ENCODE peak calls at places on chromosome 2, in eight cellular contexts. K is hepatocyte, L is fibroblast of villous mesenchyme, F is GM12878, G is neural progenitor cell, B is tibial nerve, Y is HFF-Myc, Q is cardiac muscle cell. M is an unnamed sample.

GRCh38 chr2:178101321-178102079 is 10.7 kb upstream of the RBM45 start:
- DNase-seq in L (peak; percentile 5), K (no peak), F (no peak), Q (no peak), B (no peak), G (no peak), Y (no peak), M (no peak)

GRCh38 chr2:20650412-20650879 is 452 bp downstream of the HS1BP3 start:
- DNase-seq in L (peak; percentile 48), Q (no peak), F (no peak), Y (no peak), B (no peak), G (peak; percentile 78), K (peak; percentile 58), M (peak; percentile 35)

GRCh38 chr2:176455865-176456291 is 186.6 kb downstream of the MTX2 start:
- DNase-seq in L (peak; percentile 76), G (peak; percentile 87), F (no peak), K (peak; percentile 33), Q (peak; percentile 5), Y (peak; percentile 37), B (peak; percentile 21), M (peak; percentile 88)

GRCh38 chr2:165149439-165149838 is 54.4 kb downstream of the SCN3A start:
- DNase-seq in Q (no peak), B (no peak), L (no peak), F (peak; percentile 35), G (no peak), Y (no peak), K (no peak), M (no peak)

GRCh38 chr2:217731805-217732204 is 271.0 kb downstream of the TNS1 start:
- DNase-seq in B (no peak), F (no peak), L (no peak), K (no peak), Q (no peak), G (no peak), Y (no peak), M (no peak)

GRCh38 chr2:64770137-64770780 is 116.5 kb upstream of the SERTAD2 start:
- DNase-seq in F (no peak), Y (no peak), L (no peak), B (no peak), K (no peak), Q (no peak), G (no peak), M (no peak)

GRCh38 chr2:207135340-207135739 is 30.4 kb downstream of the KLF7 start:
- DNase-seq in Y (no peak), Q (no peak), F (no peak), L (peak; percentile 63), B (no peak), K (no peak), G (no peak), M (peak; percentile 66)

GRCh38 chr2:100780203-100781008 is 39.5 kb upstream of the NPAS2 start:
- DNase-seq in G (no peak), Y (no peak), B (no peak), L (no peak), Q (no peak), K (peak; percentile 62), F (no peak), M (peak; percentile 88)

DNA sequence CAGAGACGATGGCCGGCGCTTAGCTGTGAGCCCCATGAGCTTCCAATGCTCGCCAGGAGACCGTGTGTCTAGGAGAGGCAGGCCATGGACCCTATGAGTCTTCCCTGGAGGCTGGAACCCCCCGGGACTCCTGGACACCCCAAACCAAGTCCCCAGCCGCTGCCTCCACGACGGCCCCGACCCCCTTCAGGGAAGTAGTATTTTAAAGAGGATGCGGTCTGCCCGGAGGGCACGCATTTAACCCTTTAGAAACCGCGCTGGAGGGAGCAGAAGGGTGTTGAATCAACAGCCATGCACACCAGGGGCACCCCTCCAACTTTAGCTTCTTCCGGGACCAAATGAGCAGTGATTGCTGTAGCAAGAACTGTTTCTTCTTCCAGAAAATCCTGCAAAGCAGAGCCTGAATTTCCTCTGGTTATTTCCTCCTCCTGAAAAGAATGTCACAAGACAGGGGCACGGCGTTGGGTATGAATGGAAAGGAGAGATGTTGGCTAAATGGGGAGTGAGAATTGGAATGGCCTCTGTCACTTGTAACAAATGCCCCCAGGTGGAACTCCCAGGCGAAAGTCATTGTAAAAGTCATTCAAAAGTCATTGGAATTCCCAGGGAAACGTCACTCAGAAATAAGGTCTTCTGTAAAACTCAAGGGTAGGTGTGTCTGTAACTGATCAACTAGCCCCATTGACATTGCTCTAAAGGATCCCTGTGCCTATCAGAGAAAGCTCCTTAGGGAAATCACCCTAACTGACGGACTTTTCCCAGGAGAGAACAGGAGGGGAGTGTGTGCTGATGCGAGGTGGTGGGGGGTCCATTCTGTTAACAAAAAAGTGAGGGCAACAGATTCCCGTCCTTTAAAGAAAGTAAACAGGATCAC is 5.8 kb upstream of the GBX2 start:
- DNase-seq in F (no peak), G (peak; percentile 9), Y (no peak), L (no peak), B (no peak), K (no peak), Q (no peak), M (no peak)
- H3K4me3 ChIP-seq in F (no peak overlapping the region), G (no peak overlapping the region), Y (no peak overlapping the region), L (no peak overlapping the region), B (no peak overlapping the region), K (no peak overlapping the region), Q (no peak overlapping the region), M (no peak overlapping the region)

GRCh38 chr2:133676392-133677130 is 108.3 kb upstream of the NCKAP5 start:
- DNase-seq in G (no peak), B (no peak), Q (no peak), K (no peak), F (no peak), Y (no peak), L (peak; percentile 23), M (peak; percentile 38)

GRCh38 chr2:133674433-133675331 is 106.4 kb upstream of the NCKAP5 start:
- DNase-seq in K (peak; percentile 54), L (peak; percentile 74), F (no peak), Q (peak; percentile 65), B (peak; percentile 30), G (peak; percentile 54), Y (peak; percentile 7), M (peak; percentile 83)

DNA sequence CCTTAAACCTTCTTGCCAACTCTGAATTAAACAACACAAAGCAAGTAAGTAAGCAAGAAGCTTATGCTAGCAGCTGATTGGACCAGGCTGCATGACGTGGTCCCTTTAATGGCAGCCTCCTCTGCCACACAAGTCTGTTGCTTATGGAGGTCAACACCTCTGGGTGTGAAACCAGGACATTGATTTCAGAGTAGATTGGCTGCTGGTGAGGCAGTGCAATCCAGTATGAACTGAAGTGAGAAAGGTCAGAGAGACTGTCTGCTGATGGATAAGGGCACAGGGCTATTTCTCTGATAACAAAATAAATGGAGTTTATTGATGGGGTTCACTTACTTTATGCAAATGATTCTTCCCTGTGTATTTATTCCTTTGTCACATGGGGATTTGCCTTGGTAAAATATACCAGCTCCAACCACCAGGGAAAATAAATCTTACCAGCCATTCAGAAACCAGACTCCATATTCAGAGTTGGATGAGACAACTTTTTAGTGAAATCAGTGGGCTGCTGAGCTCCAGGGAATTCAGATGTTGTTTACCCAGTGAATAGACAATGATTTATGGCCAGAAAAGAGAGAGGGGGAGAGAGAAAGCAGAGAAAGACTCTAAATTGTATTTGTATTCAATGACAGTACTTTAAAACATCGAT is 112.3 kb upstream of the NCKAP5 start:
- DNase-seq in Y (no peak), L (no peak), Q (peak; percentile 8), K (no peak), G (no peak), B (no peak), F (no peak), M (no peak)
- TF ChIP-seq CTCF in Y (no peak), L (no peak), Q (no peak), K (no peak), G (peak; percentile 12), B (no peak), F (no peak), M (no peak)

GRCh38 chr2:237618449-237618848 is 8.9 kb upstream of the LRRFIP1 start:
- DNase-seq in F (no peak), Q (no peak), K (no peak), B (no peak), G (no peak), Y (no peak), L (peak; percentile 72), M (peak; percentile 89)

GRCh38 chr2:237614151-237614720 is 13.2 kb upstream of the LRRFIP1 start:
- DNase-seq in G (peak; percentile 37), Q (peak; percentile 80), B (no peak), K (peak; percentile 86), L (peak; percentile 70), F (no peak), Y (no peak), M (peak; percentile 77)

GRCh38 chr2:237615631-237616249 is 11.6 kb upstream of the LRRFIP1 start:
- DNase-seq in F (no peak), B (no peak), K (no peak), G (no peak), Q (no peak), L (no peak), Y (no peak), M (no peak)

GRCh38 chr2:237617305-237617982 is 9.9 kb upstream of the LRRFIP1 start:
- DNase-seq in L (no peak), Y (no peak), G (peak; percentile 45), F (no peak), B (no peak), Q (no peak), K (no peak), M (no peak)

DNA sequence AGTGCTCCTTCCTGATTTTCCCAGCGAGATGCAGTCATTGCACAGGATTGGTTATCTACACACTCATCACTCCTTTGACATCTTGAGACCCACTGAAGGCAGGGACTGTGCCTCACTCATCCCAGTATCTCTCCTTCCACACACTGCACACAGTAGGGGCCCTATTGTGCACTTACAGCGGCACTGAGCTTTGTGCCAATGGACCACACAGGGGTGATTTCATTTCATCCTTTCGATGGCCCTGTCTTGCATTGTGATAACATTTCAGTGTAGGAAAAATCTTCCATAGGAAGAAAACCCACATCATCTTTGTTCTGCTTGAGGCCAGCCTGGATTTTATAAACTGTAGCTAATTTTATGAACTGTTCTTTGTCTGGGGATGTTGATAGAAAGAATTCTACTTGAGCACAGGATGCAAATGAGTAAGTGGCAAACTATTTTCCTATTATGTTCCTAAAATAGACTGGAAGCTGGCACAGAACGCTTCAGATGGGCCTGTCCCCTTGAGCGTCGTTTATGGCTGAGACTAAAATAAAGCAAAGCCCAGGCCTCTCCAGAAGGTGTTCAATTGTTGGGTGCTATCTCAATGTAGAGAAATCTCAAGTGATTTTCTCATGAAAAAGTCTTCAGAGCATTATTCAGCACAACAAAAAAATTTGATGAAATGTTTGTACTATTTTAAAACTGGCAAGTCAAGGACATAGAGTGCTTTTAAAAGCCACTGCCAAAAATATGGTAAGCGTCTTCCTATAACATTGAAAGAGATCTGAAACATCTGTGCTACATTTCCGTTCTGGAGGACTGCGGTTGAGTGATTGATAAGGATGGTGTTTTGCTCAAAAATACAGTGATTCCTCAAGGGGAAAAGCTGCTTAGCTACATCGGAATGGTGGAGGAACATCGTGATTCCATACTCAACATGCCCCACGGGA is 10.7 kb upstream of the LRRFIP1 start:
- DNase-seq in B (no peak), G (no peak), K (no peak), Y (peak; percentile 69), F (no peak), Q (no peak), L (peak; percentile 76), M (peak; percentile 94)
- H3K4me3 ChIP-seq in B (no peak overlapping the region), G (no peak overlapping the region), K (no peak overlapping the region), Y (no peak overlapping the region), F (no peak overlapping the region), Q (no peak overlapping the region), L (no peak overlapping the region), M (no peak overlapping the region)

DNA sequence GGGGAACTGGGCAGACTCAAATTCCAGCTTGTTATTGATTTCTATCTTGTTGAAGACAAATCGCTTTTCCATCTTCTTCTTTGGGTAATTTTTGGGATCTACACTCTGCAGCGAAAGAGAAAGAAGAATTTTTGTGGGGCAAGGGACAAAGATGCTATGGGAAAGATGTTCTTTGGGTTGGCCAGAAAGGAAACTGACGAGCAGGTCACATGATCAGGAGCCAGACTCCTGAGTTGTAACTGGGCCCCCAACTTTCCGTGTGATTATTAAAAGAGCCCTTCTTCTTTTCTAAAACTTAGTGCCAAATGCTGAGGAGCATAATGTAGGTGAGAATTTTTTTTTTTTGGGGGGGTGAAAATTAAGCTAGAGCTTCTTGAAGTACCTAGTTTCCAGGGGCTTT is 6.1 kb downstream of the IL1B start:
- DNase-seq in B (no peak), Y (no peak), L (no peak), G (no peak), K (no peak), Q (no peak), F (no peak), M (peak; percentile 20)
- TF ChIP-seq CTCF in B (no peak), Y (no peak), L (no peak), G (no peak), K (no peak), Q (no peak), F (no peak), M (no peak)

M was measured in fibroblast of pulmonary artery.